ENCODE peak calls at places on chromosomes 5 and 9, in eight cellular contexts. T is osteocyte; B is activated T-cell treated with anti-CD3 and anti-CD28 coated beads, Interleukin-2, amount 50 U/mL, for 72 hours; F is stimulated activated CD8-positive, alpha-beta memory T cell treated with anti-CD3 and anti-CD28 coated beads, Interleukin-15, amount 100 ng/mL, for 4 hours; Y is stimulated activated CD4-positive, alpha-beta T cell treated with anti-CD3 and anti-CD28 coated beads, Interleukin-15, amount 100 ng/mL, for 24 hours; W is neural crest cell; H is mucosa of gallbladder; K is stromal cell of bone marrow. A is an unnamed sample.

GRCh38 chr5:59768204-59769040 is 125.1 kb downstream of the PDE4D start:
- DNase-seq in Y (peak; percentile 32), W (peak; percentile 41), B (peak; percentile 39), T (peak; percentile 86), F (no peak), H (peak; percentile 61), K (no peak), A (peak; percentile 74)

GRCh38 chr5:151475378-151475777 is 28.0 kb downstream of the SLC36A1 start:
- DNase-seq in K (no peak), B (no peak), H (no peak), Y (no peak), F (no peak), W (no peak), T (no peak), A (no peak)

GRCh38 chr5:9622891-9623547 is 7.1 kb downstream of the TAS2R1 start:
- DNase-seq in K (peak; percentile 41), F (no peak), Y (no peak), W (no peak), B (no peak), T (no peak), H (no peak), A (no peak)

GRCh38 chr5:43601454-43602260 is 1.3 kb upstream of the NNT start:
- DNase-seq in K (no peak), F (no peak), H (no peak), T (no peak), W (no peak), Y (no peak), B (no peak), A (no peak)

GRCh38 chr5:8247485-8247884 is 378.5 kb downstream of the MTRR start:
- DNase-seq in B (no peak), Y (no peak), T (no peak), K (no peak), H (no peak), F (no peak), W (no peak), A (no peak)

GRCh38 chr9:138117836-138118235 is 240.3 kb downstream of the CACNA1B start:
- DNase-seq in T (no peak), W (no peak), H (no peak), B (no peak), Y (no peak), K (no peak), F (no peak), A (no peak)

GRCh38 chr5:74866653-74867162 is 521 bp upstream of the FAM169A start:
- DNase-seq in K (no peak), B (no peak), T (no peak), F (no peak), H (no peak), W (peak; percentile 19), Y (peak; percentile 28), A (no peak)

GRCh38 chr5:388266-389196 is 54.4 kb upstream of the EXOC3 start:
- DNase-seq in H (no peak), K (no peak), B (no peak), F (no peak), T (peak; percentile 76), Y (peak; percentile 1), W (no peak), A (no peak)

GRCh38 chr5:55149396-55149795 is 10.6 kb upstream of the GPX8 start:
- DNase-seq in K (no peak), Y (no peak), H (no peak), T (no peak), W (no peak), B (no peak), F (no peak), A (no peak)

GRCh38 chr5:13992795-13993194 is 48.3 kb upstream of the DNAH5 start:
- DNase-seq in H (no peak), W (no peak), Y (no peak), T (no peak), F (no peak), B (no peak), K (no peak), A (no peak)

GRCh38 chr5:598564-598890 is 13.6 kb upstream of the CEP72 start:
- DNase-seq in F (no peak), T (peak; percentile 73), H (no peak), Y (no peak), B (no peak), W (no peak), K (no peak), A (no peak)

GRCh38 chr5:96337048-96337781 is 95.8 kb downstream of the PCSK1 start:
- DNase-seq in F (no peak), K (no peak), B (no peak), H (no peak), Y (no peak), W (no peak), T (no peak), A (no peak)

GRCh38 chr9:20242767-20243166 is 379.5 kb downstream of the MLLT3 start:
- DNase-seq in B (peak; percentile 29), K (no peak), T (no peak), F (peak; percentile 5), W (no peak), Y (peak; percentile 57), H (no peak), A (no peak)

GRCh38 chr5:73242741-73243140 is 69.7 kb downstream of the TMEM174 start:
- DNase-seq in W (no peak), Y (no peak), F (no peak), T (no peak), H (no peak), B (no peak), K (no peak), A (no peak)

GRCh38 chr5:176711883-176712282 is 64.6 kb downstream of the TSPAN17 start:
- DNase-seq in W (no peak), H (no peak), T (no peak), Y (no peak), B (no peak), F (no peak), K (no peak), A (no peak)

GRCh38 chr9:88972401-88972800 is 18.9 kb upstream of the S1PR3 start:
- DNase-seq in F (no peak), H (no peak), Y (no peak), T (peak; percentile 40), K (no peak), W (no peak), B (no peak), A (no peak)

GRCh38 chr9:86241216-86241615 is 18.2 kb downstream of the C9orf153 start:
- DNase-seq in H (no peak), F (no peak), T (no peak), K (no peak), B (no peak), W (no peak), Y (peak; percentile 13), A (no peak)

A was measured in body of pancreas.